ENCODE peak calls at places on chromosomes 12 and 14, in seven cellular contexts. F is astrocyte, E is Peyer's patch, Y is breast epithelium, Z is fibroblast of lung, O is iPS DF 6.9, S is psoas muscle. U is an unnamed sample.

GRCh38 chr12:58502236-58502635 is 418.1 kb downstream of the LRIG3 start:
- DNase-seq in E (no peak), F (peak; percentile 62), Z (peak; percentile 27), Y (no peak), S (no peak), O (no peak), U (no peak)

GRCh38 chr14:89912667-89913211 is 41.8 kb downstream of the EFCAB11 start:
- DNase-seq in S (no peak), E (no peak), O (no peak), Y (no peak), Z (peak; percentile 96), F (peak; percentile 98), U (no peak)

GRCh38 chr12:60704171-60704914 is 1108.5 kb downstream of the SLC16A7 start:
- DNase-seq in Z (no peak), S (no peak), Y (no peak), E (no peak), F (no peak), O (no peak), U (no peak)

GRCh38 chr14:99393059-99393655 is 87.5 kb downstream of the SETD3 start:
- DNase-seq in O (peak; percentile 45), Z (peak; percentile 36), F (no peak), Y (no peak), S (no peak), E (peak; percentile 66), U (no peak)

GRCh38 chr14:35234007-35234406 is 58.2 kb upstream of the PSMA6 start:
- DNase-seq in Y (no peak), S (no peak), O (no peak), Z (no peak), E (no peak), F (peak; percentile 29), U (no peak)

GRCh38 chr14:95895720-95896119 is 19.1 kb downstream of the TUNAR start:
- DNase-seq in O (peak; percentile 54), Y (no peak), E (no peak), Z (no peak), F (no peak), S (no peak), U (no peak)

GRCh38 chr12:65275627-65276026 is 2.9 kb upstream of the MSRB3 start:
- DNase-seq in O (no peak), S (no peak), F (no peak), Y (no peak), E (no peak), Z (no peak), U (no peak)

GRCh38 chr12:118376089-118377004 is at the start of gene SUDS3:
- DNase-seq in Y (peak; percentile 94), S (peak; percentile 96), Z (peak; percentile 81), E (peak; percentile 96), F (peak; percentile 27), O (peak; percentile 82), U (peak; percentile 83)

GRCh38 chr14:55129428-55130193 is 559 bp downstream of the LGALS3 start:
- DNase-seq in Y (peak; percentile 79), E (peak; percentile 74), F (peak; percentile 58), Z (peak; percentile 59), O (no peak), S (peak; percentile 84), U (peak; percentile 52)

GRCh38 chr12:27548301-27549199 is 24.5 kb downstream of the PPFIBP1 start:
- DNase-seq in Z (no peak), E (no peak), O (no peak), F (no peak), S (no peak), Y (no peak), U (no peak)

GRCh38 chr12:79818856-79819255 is 116.0 kb downstream of the PPP1R12A start:
- DNase-seq in F (peak; percentile 41), S (no peak), Z (no peak), E (no peak), Y (no peak), O (no peak), U (no peak)

GRCh38 chr14:72755766-72756165 is 138.1 kb downstream of the DPF3 start:
- DNase-seq in S (no peak), E (no peak), F (no peak), O (no peak), Y (no peak), Z (no peak), U (no peak)

GRCh38 chr12:18415227-18415626 is 153.9 kb downstream of the PIK3C2G start:
- DNase-seq in O (no peak), F (no peak), Z (no peak), Y (no peak), S (no peak), E (no peak), U (no peak)

GRCh38 chr14:77105118-77105517 is 7.1 kb downstream of the CIPC start:
- DNase-seq in Z (no peak), F (no peak), E (no peak), Y (no peak), S (no peak), O (no peak), U (no peak)

GRCh38 chr14:77104393-77104792 is 6.3 kb downstream of the CIPC start:
- DNase-seq in Z (no peak), O (no peak), Y (no peak), F (no peak), S (no peak), E (no peak), U (no peak)

GRCh38 chr14:77103475-77103874 is 5.4 kb downstream of the CIPC start:
- DNase-seq in O (no peak), S (no peak), Z (no peak), F (no peak), E (no peak), Y (no peak), U (no peak)

GRCh38 chr14:77105554-77105953 is 7.5 kb downstream of the CIPC start:
- DNase-seq in F (no peak), Y (no peak), S (no peak), E (no peak), Z (no peak), O (no peak), U (no peak)

DNA sequence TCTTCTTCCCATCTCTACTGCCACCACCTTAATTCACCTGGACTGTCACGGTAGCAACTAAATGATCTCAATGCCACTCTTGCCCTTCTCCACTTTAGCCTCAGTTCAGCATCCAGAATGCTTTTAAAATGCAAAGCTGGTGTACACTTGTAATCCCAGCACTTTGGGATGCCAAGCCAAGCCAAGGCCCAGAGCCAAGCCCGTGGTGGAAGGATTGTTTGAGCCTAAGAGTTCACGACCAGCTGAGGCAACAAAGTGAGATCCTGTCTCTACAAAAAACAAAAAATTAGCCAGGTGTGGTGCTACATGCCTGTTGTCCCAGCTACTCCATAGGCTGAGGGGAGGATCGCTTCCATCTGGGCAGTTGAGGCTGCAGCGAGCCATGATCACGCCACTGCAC is 5.9 kb downstream of the CIPC start:
- DNase-seq in S (no peak), O (no peak), Z (no peak), Y (no peak), E (no peak), F (no peak), U (no peak)
- H3K27ac ChIP-seq in S (peak overlapping the region; percentile 98), O (no peak overlapping the region), Z (no peak overlapping the region), Y (peak overlapping the region; percentile 39), E (no peak overlapping the region), F (no peak overlapping the region), U (no peak overlapping the region)

GRCh38 chr14:68337279-68337678 is 455.6 kb downstream of the ZFP36L1 start:
- DNase-seq in Z (no peak), F (no peak), O (no peak), S (no peak), E (no peak), Y (no peak), U (no peak)

GRCh38 chr14:68335312-68335711 is 457.6 kb downstream of the ZFP36L1 start:
- DNase-seq in E (no peak), Z (no peak), Y (no peak), F (no peak), S (no peak), O (no peak), U (no peak)

GRCh38 chr14:68340262-68340661 is 452.6 kb downstream of the ZFP36L1 start:
- DNase-seq in S (no peak), Z (no peak), E (no peak), O (no peak), F (no peak), Y (no peak), U (no peak)

GRCh38 chr14:68333265-68333664 is 459.6 kb downstream of the ZFP36L1 start:
- DNase-seq in Z (no peak), S (no peak), O (no peak), F (no peak), E (no peak), Y (no peak), U (no peak)

DNA sequence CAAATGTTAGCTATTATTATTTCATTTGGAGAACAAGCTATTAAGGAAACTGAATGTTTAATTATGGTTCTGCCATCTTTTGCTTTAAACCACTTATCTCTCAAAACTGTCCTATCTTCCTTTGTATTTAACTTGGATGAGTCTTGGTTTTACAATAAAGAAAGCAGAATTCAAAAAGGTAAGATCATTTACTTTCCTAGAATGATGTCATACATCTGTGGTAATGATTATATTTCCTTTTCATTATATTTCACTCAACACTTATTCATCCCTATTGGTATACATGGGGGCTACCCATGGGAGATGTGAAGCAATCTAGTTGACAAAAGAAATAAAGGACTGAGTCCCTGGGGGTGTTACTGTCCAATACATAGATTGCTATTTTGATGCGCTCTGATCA is 456.7 kb downstream of the ZFP36L1 start:
- DNase-seq in S (no peak), Z (no peak), O (no peak), E (no peak), Y (no peak), F (no peak), U (no peak)
- H3K4me1 ChIP-seq in S (no peaks in the 10 kb centered on the region), Z (no peaks in the 10 kb centered on the region), O (peaks cover 1% of the 10 kb centered on the region), E (no peaks in the 10 kb centered on the region), Y (no peaks in the 10 kb centered on the region), F (no peaks in the 10 kb centered on the region), U (no peaks in the 10 kb centered on the region)

GRCh38 chr12:26524862-26525465 is 308.0 kb downstream of the ITPR2 start:
- DNase-seq in Y (no peak), Z (peak; percentile 42), S (no peak), F (no peak), E (no peak), O (peak; percentile 50), U (no peak)

GRCh38 chr12:26520869-26521268 is 312.1 kb downstream of the ITPR2 start:
- DNase-seq in S (no peak), O (no peak), E (no peak), F (no peak), Y (no peak), Z (no peak), U (no peak)

GRCh38 chr12:26527702-26528101 is 305.3 kb downstream of the ITPR2 start:
- DNase-seq in Y (no peak), O (no peak), S (no peak), E (no peak), F (no peak), Z (no peak), U (no peak)

GRCh38 chr12:26520154-26520553 is 312.8 kb downstream of the ITPR2 start:
- DNase-seq in Y (no peak), F (no peak), O (no peak), Z (no peak), S (no peak), E (no peak), U (no peak)

GRCh38 chr12:26523708-26524150 is 309.3 kb downstream of the ITPR2 start:
- DNase-seq in E (peak; percentile 86), O (no peak), F (peak; percentile 91), Y (peak; percentile 84), S (peak; percentile 92), Z (peak; percentile 96), U (no peak)
- H3K4me3 ChIP-seq in E (no peak overlapping the region), O (no peak overlapping the region), F (no peak overlapping the region), Y (no peak overlapping the region), S (peak overlapping the region; percentile 3), Z (no peak overlapping the region), U (no peak overlapping the region)

DNA sequence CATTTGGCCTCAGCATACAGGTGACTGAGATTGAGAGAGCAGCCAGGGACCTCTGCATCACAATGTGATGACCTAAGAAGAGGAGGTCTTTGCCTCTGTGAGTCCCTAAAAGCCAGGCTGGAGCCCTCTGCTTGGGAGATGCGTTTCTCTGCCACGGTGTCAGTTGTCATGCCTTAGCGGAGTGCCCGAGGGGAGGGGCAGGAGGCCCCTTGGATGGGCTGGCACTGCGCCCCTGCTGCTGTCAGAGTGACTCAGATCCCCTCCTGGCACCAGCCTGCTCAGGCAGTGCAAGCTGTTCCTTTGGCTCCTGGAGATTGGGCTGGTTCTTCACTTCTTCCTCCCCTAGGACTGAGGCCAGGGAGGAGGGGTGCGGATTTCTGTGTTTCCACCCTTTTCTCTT is 64.9 kb upstream of the KCNA5 start:
- DNase-seq in Z (no peak), F (no peak), Y (no peak), O (no peak), E (no peak), S (no peak), U (no peak)
- H3K27ac ChIP-seq in Z (no peak overlapping the region), F (no peak overlapping the region), Y (no peak overlapping the region), O (no peak overlapping the region), E (no peak overlapping the region), S (no peak overlapping the region), U (no peak overlapping the region)